ENCODE peak calls at places on chromosomes 12 and 14, in ten cellular contexts. U is iPS-NIHi11; Q is stimulated activated CD4-positive, alpha-beta T cell treated with anti-CD3 and anti-CD28 coated beads, TNF-alpha, amount 100 ng/mL, for 4 hours; T is lung; Z is CD8-positive, alpha-beta T cell; I is hepatocyte; X is nephron progenitor cell; L is NCI-H460; V is hippocampal formation; B is EH. P is an unnamed sample.

GRCh38 chr14:20684662-20685456 is 499 bp downstream of the RNASE4 start:
- DNase-seq in I (peak), Q (no peak), B (peak), U (no peak), X (peak), Z (no peak), L (peak), T (peak), V (peak), P (peak)

GRCh38 chr14:80403036-80403435 is 191.7 kb upstream of the DIO2 start:
- DNase-seq in B (no peak), X (no peak), U (no peak), L (no peak), I (no peak), T (no peak), V (no peak), Z (no peak), Q (no peak), P (no peak)

GRCh38 chr12:84131076-84131475 is 781.5 kb downstream of the SLC6A15 start:
- DNase-seq in U (no peak), X (no peak), T (no peak), I (no peak), Z (no peak), B (peak), L (peak), Q (no peak), V (no peak), P (no peak)

GRCh38 chr12:59182191-59182590 is 261.9 kb upstream of the LRIG3 start:
- DNase-seq in I (no peak), B (no peak), U (no peak), T (no peak), Q (no peak), Z (no peak), L (no peak), X (no peak), V (no peak), P (no peak)

GRCh38 chr14:25042362-25043299 is 7.3 kb downstream of the STXBP6 start:
- DNase-seq in L (peak), T (no peak), U (peak), Z (no peak), Q (no peak), X (no peak), V (peak), I (peak), B (peak), P (peak)

GRCh38 chr14:57833304-57833703 is 32.6 kb downstream of the SLC35F4 start:
- DNase-seq in T (no peak), U (no peak), Z (no peak), X (no peak), I (peak), B (peak), L (no peak), V (no peak), Q (no peak), P (peak)

GRCh38 chr14:34931206-34931605 is 51.6 kb upstream of the SRP54 start:
- DNase-seq in T (no peak), Z (peak), I (no peak), V (no peak), U (no peak), L (no peak), Q (no peak), X (no peak), B (peak), P (no peak)

GRCh38 chr14:87800216-87800615 is 192.8 kb downstream of the GALC start:
- DNase-seq in V (no peak), I (no peak), X (no peak), T (no peak), L (no peak), B (no peak), U (no peak), Q (no peak), Z (no peak), P (no peak)

GRCh38 chr14:103518416-103519042 is 4.1 kb downstream of the CKB start:
- DNase-seq in Z (peak), I (peak), Q (peak), T (no peak), U (peak), B (peak), X (peak), V (peak), L (peak), P (peak)

GRCh38 chr14:22070119-22070982 is 396.7 kb upstream of the OR4E1 start:
- DNase-seq in B (peak), I (no peak), Q (no peak), L (no peak), V (no peak), Z (peak), U (peak), T (no peak), X (peak), P (no peak)